ENCODE peak calls at places on chromosomes 2 and 18, in eight cellular contexts. E, L, U, V, O, F, Y and W are unnamed samples.

GRCh38 chr2:189217546-189217945 is 38.0 kb upstream of the COL5A2 start:
- DNase-seq in V (no peak), F (no peak), L (no peak), U (no peak), E (no peak), Y (peak; percentile 42), O (no peak), W (no peak)

GRCh38 chr2:189552991-189553404 is 27.6 kb downstream of the SLC40A1 start:
- DNase-seq in E (no peak), F (no peak), O (no peak), L (no peak), V (no peak), U (no peak), Y (no peak), W (no peak)

GRCh38 chr2:33763671-33764310 is 164.7 kb upstream of the FAM98A start:
- DNase-seq in E (no peak), L (no peak), U (no peak), F (no peak), O (no peak), Y (no peak), V (no peak), W (no peak)

GRCh38 chr2:705971-706511 is 28.8 kb upstream of the TMEM18 start:
- DNase-seq in L (no peak), E (no peak), F (no peak), O (no peak), V (no peak), Y (no peak), U (peak; percentile 47), W (peak; percentile 37)

GRCh38 chr2:9310390-9310789 is 103.8 kb downstream of the ASAP2 start:
- DNase-seq in Y (peak; percentile 81), O (no peak), U (no peak), V (no peak), F (no peak), E (peak; percentile 42), L (no peak), W (no peak)

GRCh38 chr2:205685314-205686230 is 3.3 kb downstream of the NRP2 start:
- DNase-seq in O (no peak), E (no peak), F (no peak), U (no peak), L (no peak), Y (peak; percentile 80), V (no peak), W (no peak)

GRCh38 chr2:212228651-212229253 is 309.9 kb downstream of the ERBB4 start:
- DNase-seq in U (no peak), L (no peak), O (no peak), E (no peak), V (no peak), Y (no peak), F (no peak), W (no peak)

GRCh38 chr2:27967076-27967475 is 76.5 kb downstream of the BABAM2 start:
- DNase-seq in E (no peak), Y (no peak), O (no peak), L (no peak), V (no peak), U (no peak), F (no peak), W (no peak)

GRCh38 chr2:157842106-157842879 is 33.8 kb downstream of the ACVR1 start:
- DNase-seq in Y (no peak), V (no peak), L (no peak), E (no peak), U (no peak), F (no peak), O (no peak), W (no peak)

GRCh38 chr18:13657974-13658373 is 68.4 kb downstream of the FAM210A start:
- DNase-seq in O (no peak), E (no peak), U (no peak), Y (no peak), V (no peak), F (no peak), L (no peak), W (no peak)